ENCODE peak calls at places on chromosomes 11 and 22, in four cellular contexts. N is SK-N-DZ, B is cardiac septum, Q is NCI-H2081. S is an unnamed sample.

GRCh38 chr11:111604392-111605009 is 2.3 kb downstream of the SIK2 start:
- DNase-seq in N (peak; percentile 32), B (no peak), Q (peak; percentile 65), S (no peak)

GRCh38 chr11:3964935-3965511 is 109.6 kb downstream of the STIM1 start:
- DNase-seq in N (no peak), B (no peak), Q (no peak), S (no peak)

GRCh38 chr22:49956418-49956770 is 4.2 kb upstream of the PIM3 start:
- DNase-seq in N (no peak), B (no peak), Q (no peak), S (no peak)

GRCh38 chr11:45285931-45286632 is at the start of gene SYT13:
- DNase-seq in N (no peak), B (no peak), Q (peak; percentile 46), S (no peak)

GRCh38 chr11:117877120-117877784 is 794 bp upstream of the FXYD6 start:
- DNase-seq in N (peak; percentile 27), B (no peak), Q (peak; percentile 29), S (no peak)

GRCh38 chr11:48005133-48005532 is 24.8 kb downstream of the PTPRJ start:
- DNase-seq in N (no peak), B (no peak), Q (no peak), S (no peak)

GRCh38 chr11:79263001-79263400 is 177.8 kb downstream of the TENM4 start:
- DNase-seq in N (peak; percentile 77), B (no peak), Q (peak; percentile 36), S (no peak)

GRCh38 chr11:86184728-86185127 is 59.8 kb upstream of the EED start:
- DNase-seq in N (no peak), B (no peak), Q (no peak), S (no peak)

S was measured in AG08396.